ENCODE peak calls at places on chromosomes 3 and 15, in nine cellular contexts. F, S, Y, M, D, T, Z, X and W are unnamed samples.

GRCh38 chr3:101466465-101467309 is 46.3 kb downstream of the SENP7 start:
- DNase-seq in Y (no peak), F (peak; percentile 22), M (no peak), T (no peak), S (no peak), X (no peak), D (no peak), Z (no peak), W (peak; percentile 84)

GRCh38 chr15:75454471-75455418 is 3.3 kb upstream of the SIN3A start:
- DNase-seq in D (peak; percentile 82), Y (no peak), X (no peak), M (peak; percentile 41), S (no peak), Z (peak; percentile 24), F (peak; percentile 33), T (peak; percentile 70), W (peak; percentile 87)

GRCh38 chr15:57479005-57479404 is 102.7 kb downstream of the CGNL1 start:
- DNase-seq in M (no peak), F (no peak), Z (no peak), S (no peak), D (no peak), X (no peak), T (no peak), Y (no peak), W (no peak)

GRCh38 chr3:64267774-64268604 is 42.7 kb upstream of the PRICKLE2 start:
- DNase-seq in D (no peak), Y (no peak), S (peak; percentile 78), F (peak; percentile 74), X (peak; percentile 78), T (peak; percentile 1), M (no peak), Z (peak; percentile 62), W (peak; percentile 87)

GRCh38 chr3:148021400-148021799 is 612.2 kb downstream of the ZIC1 start:
- DNase-seq in Z (no peak), M (no peak), D (no peak), F (no peak), Y (no peak), T (no peak), X (no peak), S (no peak), W (no peak)

GRCh38 chr3:151896662-151897012 is 23.2 kb downstream of the SUCNR1 start:
- DNase-seq in D (no peak), T (no peak), F (no peak), Y (no peak), X (no peak), M (peak; percentile 55), S (no peak), Z (no peak), W (no peak)

GRCh38 chr3:186290791-186291190 is 71.2 kb downstream of the DGKG start:
- DNase-seq in Y (no peak), D (no peak), S (no peak), X (no peak), M (no peak), Z (no peak), T (no peak), F (no peak), W (no peak)

GRCh38 chr3:14124223-14124614 is 451 bp downstream of the CHCHD4 start:
- DNase-seq in Z (peak; percentile 71), T (peak; percentile 64), Y (no peak), D (no peak), M (peak; percentile 19), S (peak; percentile 70), F (peak; percentile 52), X (peak; percentile 59), W (peak; percentile 80)

GRCh38 chr3:49359623-49360022 is 1.5 kb upstream of the GPX1 start:
- DNase-seq in D (no peak), Z (no peak), X (no peak), M (no peak), S (no peak), Y (no peak), T (peak; percentile 41), F (no peak), W (no peak)

GRCh38 chr3:24579008-24579407 is 84.4 kb upstream of the THRB start:
- DNase-seq in Z (no peak), D (no peak), X (no peak), T (no peak), M (no peak), S (no peak), Y (no peak), F (peak; percentile 76), W (peak; percentile 57)

GRCh38 chr15:36495464-36495863 is 84.0 kb upstream of the CDIN1 start:
- DNase-seq in S (no peak), T (no peak), Z (no peak), M (no peak), D (no peak), F (no peak), Y (no peak), X (no peak), W (no peak)

GRCh38 chr3:127775398-127776109 is 46.8 kb downstream of the MGLL start:
- DNase-seq in X (peak; percentile 80), M (peak; percentile 52), D (peak; percentile 83), S (peak; percentile 68), F (no peak), Z (no peak), T (peak; percentile 98), Y (no peak), W (peak; percentile 59)

GRCh38 chr15:62415498-62415897 is 250.4 kb upstream of the C2CD4B start:
- DNase-seq in X (no peak), Y (no peak), Z (no peak), T (no peak), S (no peak), D (no peak), F (no peak), M (no peak), W (no peak)

GRCh38 chr3:124409650-124410275 is 320.5 kb upstream of the UMPS start:
- DNase-seq in Z (no peak), T (peak; percentile 21), X (peak; percentile 43), S (no peak), M (peak; percentile 38), F (no peak), D (no peak), Y (no peak), W (no peak)

GRCh38 chr3:9324944-9325343 is 37.9 kb upstream of the THUMPD3 start:
- DNase-seq in T (no peak), Z (no peak), F (no peak), M (no peak), S (no peak), X (no peak), Y (no peak), D (no peak), W (no peak)

DNA sequence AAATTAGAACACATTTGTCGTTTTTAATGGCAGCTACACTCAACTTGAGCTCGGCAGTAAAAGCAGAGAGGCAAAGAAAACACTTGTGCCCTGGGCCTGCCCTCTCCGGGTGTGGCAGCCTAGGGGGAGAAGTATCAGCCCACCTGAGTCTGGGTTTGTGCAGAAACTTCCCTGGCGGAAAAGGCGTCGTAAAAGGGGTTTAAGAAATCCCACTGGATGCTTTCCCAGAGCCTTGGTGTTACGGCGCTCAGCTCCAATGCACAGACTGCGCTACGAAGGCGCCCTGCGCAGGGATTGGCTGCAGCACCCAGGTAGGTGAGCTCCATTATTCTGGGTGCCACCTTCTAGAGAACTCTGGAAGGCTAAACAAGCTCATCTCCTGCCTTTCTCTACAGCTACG is 461.5 kb upstream of the NR2F2 start:
- DNase-seq in X (no peak), Z (no peak), S (no peak), D (no peak), T (no peak), Y (no peak), F (no peak), M (no peak), W (no peak)
- H3K4me3 ChIP-seq in X (no peak overlapping the region), Z (no peak overlapping the region), S (no peak overlapping the region), D (no peak overlapping the region), T (no peak overlapping the region), Y (no peak overlapping the region), F (no peak overlapping the region), M (no peak overlapping the region), W (no peak overlapping the region)

GRCh38 chr3:112637700-112638099 is 3.2 kb downstream of the CCDC80 start:
- DNase-seq in T (no peak), D (no peak), X (no peak), Y (no peak), Z (no peak), M (no peak), F (no peak), S (peak; percentile 27), W (no peak)

GRCh38 chr3:112638327-112639020 is 2.5 kb downstream of the CCDC80 start:
- DNase-seq in X (no peak), D (no peak), S (peak; percentile 56), Z (no peak), F (no peak), T (no peak), M (no peak), Y (no peak), W (no peak)

GRCh38 chr3:112640864-112641751 is at the start of gene CCDC80:
- DNase-seq in Z (no peak), M (peak; percentile 76), F (no peak), Y (peak; percentile 78), S (peak; percentile 25), X (peak; percentile 98), D (no peak), T (peak; percentile 60), W (no peak)

GRCh38 chr3:112640333-112640863 is 545 bp downstream of the CCDC80 start:
- DNase-seq in M (peak; percentile 54), F (no peak), Z (no peak), S (peak; percentile 24), T (peak; percentile 35), Y (peak; percentile 60), X (peak; percentile 93), D (no peak), W (peak; percentile 59)

GRCh38 chr3:112639451-112640332 is 1.3 kb downstream of the CCDC80 start:
- DNase-seq in S (peak; percentile 23), D (no peak), T (no peak), X (no peak), M (no peak), Y (no peak), F (no peak), Z (no peak), W (no peak)
- H3K4me3 ChIP-seq in S (peak overlapping the region; percentile 52), D (no peak overlapping the region), T (peak overlapping the region; percentile 57), X (peak overlapping the region; percentile 76), M (peak overlapping the region; percentile 46), Y (peak overlapping the region; percentile 58), F (no peak overlapping the region), Z (no peak overlapping the region), W (no peak overlapping the region)

GRCh38 chr3:107235923-107236315 is 141.3 kb upstream of the CCDC54 start:
- DNase-seq in M (peak; percentile 70), Y (no peak), X (peak; percentile 95), T (peak; percentile 53), Z (peak; percentile 44), F (peak; percentile 50), S (no peak), D (peak; percentile 49), W (peak; percentile 67)
- H3K4me3 ChIP-seq in M (no peak overlapping the region), Y (peak overlapping the region; percentile 41), X (peak overlapping the region; percentile 49), T (peak overlapping the region; percentile 63), Z (peak overlapping the region; percentile 46), F (peak overlapping the region; percentile 62), S (peak overlapping the region; percentile 52), D (peak overlapping the region; percentile 57), W (no peak overlapping the region)

DNA sequence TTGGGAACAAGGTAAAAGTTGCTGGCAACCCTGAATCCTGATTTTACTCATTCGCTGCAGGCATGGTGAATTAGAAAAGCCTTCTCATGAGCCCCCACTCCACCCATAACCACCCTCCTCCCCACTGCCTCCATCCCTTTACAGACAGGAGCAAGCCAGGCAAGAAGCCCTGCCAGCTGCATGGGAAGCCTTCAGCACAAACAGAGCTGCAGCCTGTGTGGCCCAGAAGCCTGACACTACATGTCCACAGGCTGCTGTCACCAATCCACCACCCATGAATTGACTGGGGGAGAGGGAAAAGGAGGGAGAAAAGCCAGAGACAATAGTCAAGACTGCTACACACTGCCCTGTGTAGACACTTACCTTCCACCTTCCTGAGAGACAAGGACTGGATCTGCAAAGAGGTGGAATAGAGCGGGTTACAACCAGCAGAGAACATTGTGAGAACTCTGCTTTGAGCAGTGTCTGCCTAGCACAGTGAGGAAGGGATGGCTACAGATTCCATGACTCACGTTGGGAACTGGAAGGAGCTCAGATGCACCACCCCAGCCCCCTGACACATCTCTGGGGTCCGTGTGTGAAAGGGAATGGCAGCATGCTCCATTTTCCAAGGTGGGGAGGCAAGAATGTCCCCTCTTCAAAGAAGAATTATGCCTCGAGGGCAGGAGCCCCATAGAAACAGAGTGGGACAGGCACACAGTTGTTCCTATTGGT is 33.9 kb downstream of the DZIP1L start:
- DNase-seq in X (peak; percentile 71), S (no peak), F (no peak), Y (peak; percentile 35), M (no peak), T (peak; percentile 26), Z (no peak), D (no peak), W (no peak)
- H3K4me3 ChIP-seq in X (no peak overlapping the region), S (no peak overlapping the region), F (no peak overlapping the region), Y (peak overlapping the region; percentile 6), M (no peak overlapping the region), T (no peak overlapping the region), Z (no peak overlapping the region), D (no peak overlapping the region), W (no peak overlapping the region)